ENCODE peak calls at places on chromosomes 3 and 15, in four cellular contexts. D, E, K and B are unnamed samples.

GRCh38 chr3:130963878-130964277 is 62.7 kb downstream of the ASTE1 start:
- DNase-seq in D (no peak), K (peak; percentile 76), E (no peak), B (no peak)

GRCh38 chr3:10370429-10370828 is 49.5 kb upstream of the SEC13 start:
- DNase-seq in K (no peak), D (no peak), E (peak; percentile 69), B (no peak)

GRCh38 chr15:22904736-22905135 is 66.3 kb downstream of the NIPA2 start:
- DNase-seq in E (no peak), D (no peak), K (no peak), B (no peak)

GRCh38 chr15:87672309-87672897 is 584.1 kb downstream of the NTRK3 start:
- DNase-seq in D (peak; percentile 29), E (peak; percentile 30), K (no peak), B (no peak)

GRCh38 chr3:94173667-94174434 is 111.0 kb downstream of the NSUN3 start:
- DNase-seq in E (no peak), K (no peak), D (no peak), B (no peak)

GRCh38 chr3:48847053-48847585 is 555 bp downstream of the PRKAR2A start:
- DNase-seq in K (peak; percentile 55), D (peak; percentile 64), E (peak; percentile 74), B (no peak)

GRCh38 chr3:183212565-183212964 is 40.5 kb upstream of the B3GNT5 start:
- DNase-seq in K (no peak), E (no peak), D (no peak), B (no peak)

GRCh38 chr15:80512729-80513670 is 108.8 kb downstream of the ARNT2 start:
- DNase-seq in D (no peak), K (peak; percentile 49), E (no peak), B (no peak)

GRCh38 chr15:41401904-41402267 is 410 bp downstream of the NDUFAF1 start:
- DNase-seq in D (no peak), E (no peak), K (no peak), B (no peak)

GRCh38 chr3:45832691-45833090 is 9.2 kb downstream of the LZTFL1 start:
- DNase-seq in D (no peak), K (no peak), E (no peak), B (no peak)

GRCh38 chr3:59818033-59818936 is 768.5 kb upstream of the CFAP20DC start:
- DNase-seq in D (no peak), K (no peak), E (peak; percentile 4), B (no peak)

GRCh38 chr3:182713743-182714517 is 79.4 kb upstream of the ATP11B start:
- DNase-seq in D (peak; percentile 30), K (peak; percentile 58), E (no peak), B (peak; percentile 49)

GRCh38 chr15:73002509-73002908 is 49.8 kb upstream of the NEO1 start:
- DNase-seq in E (no peak), D (no peak), K (no peak), B (no peak)

GRCh38 chr3:8500208-8500961 is 1.2 kb upstream of the LMCD1 start:
- DNase-seq in E (no peak), K (peak; percentile 87), D (no peak), B (no peak)

DNA sequence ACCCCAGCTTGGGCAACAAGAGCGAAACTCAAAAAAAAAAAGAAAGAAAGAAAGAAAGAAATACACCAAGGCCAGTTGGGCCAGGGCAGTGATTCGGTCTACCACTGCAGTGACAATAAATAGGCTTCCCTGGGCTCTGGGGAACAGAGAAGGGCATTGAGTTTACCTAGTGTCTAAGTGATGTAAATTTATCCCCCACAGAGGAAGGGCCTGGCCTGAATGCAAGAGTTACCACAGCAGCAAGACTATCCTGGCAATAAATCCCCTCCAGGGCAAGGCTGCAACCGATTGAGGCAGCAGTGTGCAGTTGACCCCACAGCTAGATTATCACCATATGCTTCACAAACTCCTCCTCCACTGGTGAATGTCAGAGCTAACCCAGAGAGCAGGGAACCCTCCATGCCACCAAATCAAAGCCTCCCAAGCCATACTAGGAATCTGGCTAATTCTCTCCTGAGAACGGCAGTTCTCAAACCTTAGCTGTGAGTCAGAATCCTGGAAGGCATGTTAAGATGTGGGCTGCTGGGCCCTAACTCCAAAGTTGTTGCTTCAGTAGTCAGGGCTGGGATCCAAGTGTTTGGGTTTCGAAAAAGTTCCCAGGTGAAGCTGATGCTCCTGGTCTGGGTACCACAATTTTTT is 64.3 kb upstream of the GATM start:
- DNase-seq in D (no peak), K (no peak), E (no peak), B (no peak)
- TF ChIP-seq FOXK2 in D (no peak), K (no peak), E (no peak), B (no peak)

GRCh38 chr15:35436422-35436821 is 109.5 kb downstream of the DPH6 start:
- DNase-seq in D (no peak), E (no peak), K (no peak), B (no peak)
- TF ChIP-seq FOXK2 in D (no peak), E (no peak), K (no peak), B (no peak)

GRCh38 chr3:66372681-66373350 is 128.0 kb downstream of the LRIG1 start:
- DNase-seq in E (no peak), K (peak; percentile 10), D (peak; percentile 56), B (no peak)

GRCh38 chr3:66367979-66368378 is 132.8 kb downstream of the LRIG1 start:
- DNase-seq in E (no peak), K (no peak), D (no peak), B (no peak)

GRCh38 chr3:66370179-66370578 is 130.6 kb downstream of the LRIG1 start:
- DNase-seq in K (no peak), D (no peak), E (no peak), B (no peak)

GRCh38 chr3:66366747-66367146 is 134.1 kb downstream of the LRIG1 start:
- DNase-seq in D (no peak), E (no peak), K (no peak), B (no peak)

DNA sequence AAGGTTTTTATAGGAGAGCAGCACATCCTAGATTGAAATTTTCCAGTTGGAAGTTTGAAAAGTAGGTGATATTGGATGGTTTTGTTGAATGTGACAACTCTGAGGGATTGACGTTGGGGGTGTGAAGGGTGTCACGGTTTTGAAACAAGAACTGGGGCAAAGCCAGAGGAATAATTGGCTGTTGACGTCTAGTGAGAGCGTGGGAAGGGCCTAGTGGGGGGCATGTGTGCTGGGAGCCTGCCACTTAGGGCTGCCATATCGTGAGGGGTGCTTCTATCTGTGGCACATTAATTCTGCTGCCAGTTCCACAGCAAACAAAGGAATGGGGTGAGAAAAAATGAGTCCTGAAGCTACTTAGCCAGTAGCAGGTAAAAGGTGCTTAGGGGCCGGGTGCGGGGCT is 129.4 kb downstream of the LRIG1 start:
- DNase-seq in K (no peak), D (no peak), E (no peak), B (no peak)
- TF ChIP-seq FOXK2 in K (no peak), D (no peak), E (no peak), B (no peak)

GRCh38 chr3:66667284-66667683 is 166.5 kb upstream of the LRIG1 start:
- DNase-seq in D (no peak), K (peak; percentile 7), E (no peak), B (no peak)

GRCh38 chr3:66666362-66666761 is 165.5 kb upstream of the LRIG1 start:
- DNase-seq in K (no peak), E (no peak), D (no peak), B (no peak)

GRCh38 chr3:66661628-66662027 is 160.8 kb upstream of the LRIG1 start:
- DNase-seq in K (no peak), E (no peak), D (no peak), B (no peak)

GRCh38 chr3:66662894-66663293 is 162.1 kb upstream of the LRIG1 start:
- DNase-seq in D (no peak), K (no peak), E (no peak), B (no peak)

GRCh38 chr3:66665021-66665695 is 164.3 kb upstream of the LRIG1 start:
- DNase-seq in K (no peak), E (no peak), D (no peak), B (no peak)
- TF ChIP-seq FOXK2 in K (no peak), E (no peak), D (no peak), B (no peak)

DNA sequence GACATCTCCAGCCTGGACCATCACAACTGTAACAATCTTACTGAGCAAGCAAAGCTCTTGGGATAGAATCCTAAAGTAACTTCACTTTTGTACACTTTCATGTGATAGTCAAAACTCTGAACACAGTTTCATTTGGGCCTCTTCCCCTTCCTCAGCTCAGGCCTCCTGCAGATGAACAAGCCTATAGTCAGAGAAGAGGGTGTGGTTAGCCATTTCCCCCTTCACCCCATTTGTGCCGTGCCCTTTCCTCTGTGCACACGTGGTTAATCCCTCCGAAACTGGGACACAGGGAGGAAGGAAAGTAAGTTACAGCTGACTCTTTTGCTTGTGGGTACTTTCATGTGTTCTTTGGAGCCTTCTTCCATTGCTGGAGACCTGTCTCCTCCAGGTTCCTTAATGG is 29.8 kb upstream of the CSTA start:
- DNase-seq in D (no peak), E (no peak), K (no peak), B (no peak)
- TF ChIP-seq FOXK2 in D (no peak), E (no peak), K (no peak), B (no peak)

DNA sequence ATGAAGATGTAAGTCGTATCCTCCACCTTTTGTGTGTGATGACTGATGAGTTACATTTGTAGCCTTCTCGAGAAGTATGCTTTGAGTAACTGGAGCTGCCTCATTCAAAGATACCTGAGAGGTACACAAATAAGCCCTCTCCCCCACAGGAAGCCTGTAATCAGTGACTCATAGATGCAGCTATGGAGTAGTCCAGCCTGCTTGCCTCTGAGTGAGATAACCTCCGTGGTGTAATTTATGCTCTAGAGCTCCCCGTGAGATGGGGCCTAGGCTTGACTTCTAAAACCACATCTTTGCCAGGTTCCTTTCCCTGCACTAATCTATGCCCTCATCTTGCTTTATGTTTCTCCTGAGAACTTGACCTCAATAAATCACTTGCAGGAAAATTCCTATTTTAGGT is 291.7 kb downstream of the SUCLG2 start:
- DNase-seq in E (peak; percentile 14), K (peak; percentile 69), D (no peak), B (no peak)
- TF ChIP-seq FOXK2 in E (no peak), K (no peak), D (no peak), B (no peak)

DNA sequence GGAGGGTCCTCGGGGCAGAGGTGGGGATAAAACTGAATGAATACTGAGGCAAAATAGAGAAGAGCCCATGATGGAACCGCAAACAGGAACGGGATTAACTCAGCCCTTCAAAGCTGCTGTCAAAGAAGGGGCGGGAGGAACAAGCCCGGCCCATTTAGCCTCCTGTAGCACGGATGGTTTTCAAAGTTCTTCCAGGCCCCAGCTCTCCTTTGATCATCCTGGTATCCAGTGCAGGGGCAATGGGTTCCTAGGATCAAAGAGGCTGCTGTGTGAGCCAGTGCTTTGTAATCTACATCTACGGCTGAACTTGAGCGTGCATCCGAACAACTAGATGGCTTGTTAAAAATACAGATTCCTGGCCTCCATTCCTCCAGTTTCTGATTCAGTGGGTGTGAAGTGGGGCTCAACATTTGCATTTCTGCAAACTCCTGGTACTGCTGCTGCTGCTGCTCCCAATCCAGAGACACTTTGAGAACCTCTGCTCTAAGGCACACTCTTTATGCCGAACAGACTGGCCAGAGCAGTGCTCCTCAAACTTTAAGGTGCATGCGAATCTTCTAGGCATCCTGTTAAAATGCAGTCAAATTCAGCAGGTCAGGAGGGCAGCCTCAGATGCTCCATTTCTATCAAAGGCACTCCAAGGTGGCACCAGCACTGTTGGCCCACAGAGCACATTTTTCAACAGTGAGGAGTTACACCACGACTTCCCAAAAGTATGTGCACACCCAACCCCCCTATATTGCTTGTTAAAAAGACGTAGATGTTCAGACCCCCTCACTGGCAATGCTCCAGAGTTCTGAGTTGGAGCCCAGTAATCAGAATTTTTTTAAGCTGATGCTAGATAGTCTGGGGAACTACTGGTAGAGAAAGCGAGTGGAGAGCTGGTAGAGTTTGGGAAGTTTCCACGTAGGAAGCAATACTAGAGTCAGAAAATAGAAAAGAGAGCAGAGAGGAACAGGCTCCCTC is 5.6 kb downstream of the GALNT15 start:
- DNase-seq in K (peak; percentile 31), D (no peak), E (no peak), B (no peak)
- TF ChIP-seq FOXK2 in K (no peak), D (no peak), E (no peak), B (no peak)